ENCODE peak calls at places on chromosomes 6 and 20, in nine cellular contexts. Q is H1, F is upper lobe of left lung, T is sigmoid colon, Y is suprapubic skin, E is tibial nerve, W is esophagus muscularis mucosa, K is A549, B is ovary. U is an unnamed sample. For H3K4me1, the result is how much of the 10 kb centered on the place peaks cover.

GRCh38 chr6:75802366-75802765 is 53.3 kb downstream of the MYO6 start:
- DNase-seq in Q (no peak), F (no peak), T (no peak), Y (no peak), E (no peak), W (no peak), K (no peak), B (no peak), U (no peak)

GRCh38 chr20:34095825-34096224 is 16.2 kb downstream of the EIF2S2 start:
- DNase-seq in Q (no peak), F (no peak), T (no peak), Y (no peak), E (no peak), W (no peak), K (no peak), B (no peak), U (no peak)

GRCh38 chr6:83215131-83216047 is 22.2 kb downstream of the RWDD2A start:
- DNase-seq in Q (no peak), F (no peak), T (peak), Y (no peak), E (peak), W (no peak), K (peak), B (peak), U (peak)

GRCh38 chr6:161434921-161435411 is 161.1 kb upstream of the AGPAT4 start:
- DNase-seq in Q (no peak), F (no peak), T (no peak), Y (no peak), E (no peak), W (no peak), K (no peak), B (no peak), U (no peak)

GRCh38 chr20:38110525-38111178 is 54.4 kb downstream of the TGM2 start:
- DNase-seq in Q (no peak), F (no peak), T (no peak), Y (no peak), E (no peak), W (peak), K (no peak), B (no peak), U (no peak)

GRCh38 chr6:137738197-137738596 is 128.9 kb upstream of the TNFAIP3 start:
- DNase-seq in Q (no peak), F (no peak), T (no peak), Y (no peak), E (no peak), W (no peak), K (no peak), B (no peak), U (no peak)

GRCh38 chr6:10382322-10382721 is 32.6 kb downstream of the TFAP2A start:
- DNase-seq in Q (no peak), F (peak), T (no peak), Y (no peak), E (no peak), W (no peak), K (no peak), B (no peak), U (no peak)

GRCh38 chr20:23228912-23229311 is 121.7 kb upstream of the NXT1 start:
- DNase-seq in Q (no peak), F (no peak), T (no peak), Y (no peak), E (peak), W (peak), K (no peak), B (no peak), U (no peak)

GRCh38 chr6:82842721-82843120 is 222.9 kb downstream of the UBE3D start:
- DNase-seq in Q (no peak), F (no peak), T (no peak), Y (no peak), E (no peak), W (no peak), K (no peak), B (no peak), U (no peak)

GRCh38 chr6:66103354-66103753 is 396.3 kb upstream of the EYS start:
- DNase-seq in Q (no peak), F (no peak), T (no peak), Y (no peak), E (no peak), W (no peak), K (no peak), B (no peak), U (no peak)

GRCh38 chr6:1872649-1873131 is 263.0 kb downstream of the FOXC1 start:
- DNase-seq in Q (no peak), F (no peak), T (no peak), Y (no peak), E (no peak), W (no peak), K (no peak), B (peak), U (no peak)

GRCh38 chr6:74705451-74705850 is 500.4 kb downstream of the COL12A1 start:
- DNase-seq in Q (no peak), F (no peak), T (no peak), Y (no peak), E (no peak), W (no peak), K (no peak), B (no peak), U (no peak)

GRCh38 chr6:28597924-28598323 is 72.2 kb downstream of the GPX5 start:
- DNase-seq in Q (no peak), F (no peak), T (no peak), Y (no peak), E (no peak), W (no peak), K (peak), B (no peak), U (no peak)

GRCh38 chr6:39887692-39888450 is 46.4 kb downstream of the MOCS1 start:
- DNase-seq in Q (peak), F (peak), T (peak), Y (no peak), E (peak), W (no peak), K (no peak), B (peak), U (peak)

GRCh38 chr6:45786243-45786795 is 229.3 kb downstream of the CLIC5 start:
- DNase-seq in Q (no peak), F (no peak), T (no peak), Y (no peak), E (no peak), W (peak), K (no peak), B (no peak), U (no peak)

DNA sequence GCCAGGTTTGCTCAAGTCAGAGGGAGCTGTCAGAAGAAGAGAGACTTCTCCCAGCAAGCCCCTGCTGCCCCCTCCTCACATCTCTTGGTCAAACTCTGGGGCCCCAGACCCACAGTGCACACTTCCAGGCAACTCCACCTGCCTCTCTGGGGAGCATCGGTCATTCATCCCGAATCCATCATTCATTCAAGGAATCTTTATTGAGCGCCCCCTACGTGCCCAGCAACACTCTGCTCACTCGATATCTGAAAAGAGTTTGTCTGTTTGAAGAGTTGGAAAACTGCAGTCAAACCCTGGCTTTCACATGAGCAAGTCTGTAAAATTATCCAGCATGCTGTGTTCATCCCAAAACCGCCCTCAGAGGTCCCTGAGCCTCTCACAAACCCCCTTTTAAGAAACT is 66.2 kb downstream of the PRR18 start:
- DNase-seq in Q (no peak), F (no peak), T (no peak), Y (no peak), E (no peak), W (no peak), K (no peak), B (no peak), U (no peak)
- H3K4me1 ChIP-seq in Q (under half), F (under half), T (under half), Y (under half), E (under half), W (under half), K (under half), B (under half), U (under half)

GRCh38 chr6:101728388-101728787 is 334.9 kb downstream of the GRIK2 start:
- DNase-seq in Q (no peak), F (no peak), T (no peak), Y (no peak), E (no peak), W (no peak), K (no peak), B (no peak), U (no peak)

GRCh38 chr6:101722481-101722880 is 329.0 kb downstream of the GRIK2 start:
- DNase-seq in Q (no peak), F (no peak), T (no peak), Y (no peak), E (no peak), W (no peak), K (no peak), B (no peak), U (no peak)

DNA sequence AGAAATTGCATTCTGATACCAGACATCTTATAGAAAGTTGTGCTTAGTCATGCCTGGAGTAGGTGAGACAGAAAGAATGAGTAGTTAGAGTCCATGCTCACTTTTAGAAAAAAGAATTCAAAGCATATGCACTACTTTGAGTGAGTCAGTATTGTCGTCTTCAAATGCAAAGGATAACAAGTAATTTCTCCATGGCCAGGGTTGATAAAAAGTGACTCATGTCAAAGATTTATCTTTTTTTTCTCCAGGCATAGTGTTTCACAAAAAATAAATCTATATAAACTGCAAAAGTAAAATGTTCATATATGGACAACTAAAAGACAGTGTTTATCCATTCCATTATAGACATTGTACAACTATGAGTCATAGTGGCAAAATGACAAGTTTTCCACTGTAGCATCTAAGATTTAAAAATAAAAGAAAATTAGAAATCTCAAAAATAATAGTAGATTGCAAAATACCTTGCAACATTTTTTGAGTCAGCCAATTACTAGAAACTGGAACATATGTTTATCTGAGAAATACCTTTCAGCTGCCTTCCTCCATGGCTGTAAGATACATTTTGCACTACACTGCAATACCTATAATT is 329.6 kb downstream of the GRIK2 start:
- DNase-seq in Q (no peak), F (no peak), T (no peak), Y (no peak), E (no peak), W (no peak), K (no peak), B (no peak), U (no peak)
- TF ChIP-seq EP300 in Q (no peak), F (no peak), T (no peak), Y (no peak), E (no peak), W (no peak), K (no peak), B (no peak), U (no peak)

DNA sequence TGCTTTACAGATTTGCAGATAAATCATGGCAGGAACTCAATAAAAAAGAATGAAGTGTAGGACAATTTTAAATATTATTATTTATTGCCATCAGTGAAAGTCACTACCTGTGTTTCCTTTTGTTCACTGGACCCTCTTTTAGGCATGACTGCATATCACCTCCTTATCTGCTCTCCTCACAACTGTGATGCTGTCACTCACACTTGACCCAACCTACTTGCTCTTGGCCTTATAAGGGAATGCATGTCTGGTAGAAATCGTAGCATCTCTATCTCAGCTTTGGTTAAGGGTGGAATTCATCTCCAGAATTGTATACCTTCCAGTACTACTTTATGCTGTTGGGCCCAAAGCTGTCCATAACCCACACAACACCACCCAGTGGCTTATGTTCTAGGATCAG is 47.6 kb upstream of the RNF144B start:
- DNase-seq in Q (no peak), F (no peak), T (no peak), Y (no peak), E (no peak), W (no peak), K (no peak), B (no peak), U (no peak)
- H3K4me1 ChIP-seq in Q (under half), F (under half), T (under half), Y (under half), E (under half), W (under half), K (under half), B (under half), U (under half)

GRCh38 chr6:43074847-43075741 is 1.0 kb upstream of the PTK7 start:
- DNase-seq in Q (no peak), F (no peak), T (no peak), Y (no peak), E (no peak), W (no peak), K (no peak), B (peak), U (no peak)
- TF ChIP-seq EP300 in Q (no peak), F (no peak), T (no peak), Y (no peak), E (no peak), W (no peak), K (no peak), B (no peak), U (no peak)

GRCh38 chr6:35181933-35182612 is 31.7 kb upstream of the SCUBE3 start:
- DNase-seq in Q (no peak), F (peak), T (peak), Y (no peak), E (peak), W (no peak), K (peak), B (peak), U (peak)

GRCh38 chr6:35183281-35183680 is 30.5 kb upstream of the SCUBE3 start:
- DNase-seq in Q (no peak), F (no peak), T (no peak), Y (no peak), E (no peak), W (no peak), K (no peak), B (no peak), U (no peak)

GRCh38 chr6:35183935-35184334 is 29.8 kb upstream of the SCUBE3 start:
- DNase-seq in Q (no peak), F (no peak), T (no peak), Y (no peak), E (no peak), W (no peak), K (no peak), B (no peak), U (no peak)

GRCh38 chr6:35178932-35179832 is 34.6 kb upstream of the SCUBE3 start:
- DNase-seq in Q (no peak), F (no peak), T (no peak), Y (peak), E (no peak), W (no peak), K (no peak), B (no peak), U (no peak)

DNA sequence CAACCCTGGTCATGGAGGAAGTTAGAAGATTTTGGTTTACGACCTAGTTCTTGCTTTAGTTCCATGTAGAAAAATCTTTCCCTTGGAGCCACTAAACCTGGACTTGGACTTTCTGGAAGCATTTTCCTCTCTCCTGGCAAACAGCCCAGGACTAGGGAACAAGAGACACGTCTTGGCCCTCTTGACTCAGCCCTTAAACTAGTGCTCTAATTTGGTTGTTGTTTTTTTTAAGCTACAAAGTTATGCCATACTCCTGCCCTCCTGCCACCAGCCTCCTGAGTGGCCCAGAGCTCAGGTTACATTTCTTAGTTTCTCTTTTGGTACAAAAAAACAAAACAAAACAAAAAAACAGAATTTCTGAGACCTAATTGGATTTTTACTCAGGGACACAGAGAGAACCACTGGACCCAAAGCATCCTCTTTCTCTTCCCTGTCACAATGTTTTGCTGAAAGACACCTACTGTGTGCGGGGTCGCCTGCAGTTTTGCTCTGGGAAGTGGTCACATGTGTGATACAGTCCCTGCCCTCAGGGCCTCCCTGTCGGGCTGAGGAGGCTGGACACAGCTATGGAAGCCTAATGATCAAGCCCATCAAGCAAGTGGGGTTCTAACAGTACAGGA is 32.3 kb upstream of the SCUBE3 start:
- DNase-seq in Q (no peak), F (no peak), T (peak), Y (no peak), E (peak), W (no peak), K (no peak), B (no peak), U (no peak)
- H3K4me1 ChIP-seq in Q (under half), F (under half), T (under half), Y (under half), E (under half), W (under half), K (half or more), B (under half), U (under half)

U was measured in stomach.